ENCODE peak calls at places on chromosomes 1 and 21, in eight cellular contexts. N, F, D, H, A, Q, Z and M are unnamed samples.

GRCh38 chr1:199452627-199453026 is 574.9 kb upstream of the NR5A2 start:
- DNase-seq in H (no peak), D (no peak), F (no peak), A (no peak), Z (no peak), N (no peak), Q (no peak), M (no peak)

GRCh38 chr1:67791686-67792475 is 41.4 kb downstream of the GNG12 start:
- DNase-seq in F (peak), Q (no peak), Z (no peak), H (no peak), D (no peak), N (no peak), A (no peak), M (no peak)

GRCh38 chr1:84598846-84599741 is 24.9 kb upstream of the CTBS start:
- DNase-seq in A (no peak), H (no peak), N (peak), Q (no peak), F (peak), Z (peak), D (no peak), M (no peak)

GRCh38 chr1:71047635-71048607 is at the start of gene PTGER3:
- DNase-seq in Q (peak), H (peak), D (no peak), F (peak), Z (no peak), N (no peak), A (peak), M (no peak)

GRCh38 chr1:197526736-197527371 is 248.4 kb downstream of the DENND1B start:
- DNase-seq in D (no peak), F (peak), A (peak), H (peak), Z (no peak), N (peak), Q (peak), M (no peak)

GRCh38 chr1:10178602-10179407 is 31.6 kb upstream of the KIF1B start:
- DNase-seq in Q (no peak), Z (no peak), D (peak), H (no peak), F (no peak), A (no peak), N (no peak), M (no peak)

GRCh38 chr21:45541221-45542039 is 810 bp downstream of the SLC19A1 start:
- DNase-seq in D (no peak), F (peak), A (peak), H (peak), Z (no peak), Q (no peak), N (peak), M (no peak)

GRCh38 chr1:44208216-44208615 is 5.1 kb upstream of the DMAP1 start:
- DNase-seq in D (no peak), Z (no peak), H (no peak), F (no peak), N (no peak), Q (no peak), A (no peak), M (no peak)

GRCh38 chr1:93420400-93420799 is 27.5 kb upstream of the FNBP1L start:
- DNase-seq in F (no peak), Z (no peak), H (no peak), N (no peak), Q (no peak), A (no peak), D (no peak), M (no peak)

GRCh38 chr21:44971672-44971995 is 31.8 kb downstream of the SLX9 start:
- DNase-seq in A (no peak), Z (no peak), H (no peak), F (no peak), D (no peak), N (no peak), Q (no peak), M (no peak)

DNA sequence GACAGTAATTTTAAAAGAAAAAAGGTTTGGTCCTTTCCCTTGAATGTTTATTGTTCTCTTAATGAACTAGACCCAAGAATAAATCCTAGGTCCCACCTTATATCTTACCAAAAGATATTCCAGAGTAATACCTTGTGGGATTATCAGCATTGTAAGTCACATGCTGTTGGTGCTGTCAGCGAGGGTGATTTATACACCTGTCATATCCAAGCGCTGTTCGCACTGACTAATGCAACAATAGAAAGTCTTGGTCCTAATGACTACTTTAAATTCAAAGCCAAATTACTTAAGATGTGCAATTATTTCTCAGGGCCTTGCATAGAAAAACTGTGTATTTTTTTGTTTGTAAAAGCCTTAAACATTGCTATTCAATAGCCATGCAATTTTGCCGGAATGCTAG is 6.9 kb downstream of the GPR88 start:
- DNase-seq in Q (no peak), Z (no peak), N (no peak), H (no peak), F (no peak), D (no peak), A (no peak), M (no peak)
- TF ChIP-seq POLR2AphosphoS5 in Q (no peak), Z (no peak), N (no peak), H (no peak), F (no peak), D (no peak), A (no peak), M (no peak)

GRCh38 chr1:64093941-64094340 is 109.5 kb upstream of the UBE2U start:
- DNase-seq in D (no peak), H (no peak), Q (no peak), F (no peak), A (no peak), N (no peak), Z (no peak), M (no peak)
- H3K27ac ChIP-seq in D (no peak), H (peak), Q (no peak), F (no peak), A (no peak), N (no peak), Z (no peak), M (no peak)

DNA sequence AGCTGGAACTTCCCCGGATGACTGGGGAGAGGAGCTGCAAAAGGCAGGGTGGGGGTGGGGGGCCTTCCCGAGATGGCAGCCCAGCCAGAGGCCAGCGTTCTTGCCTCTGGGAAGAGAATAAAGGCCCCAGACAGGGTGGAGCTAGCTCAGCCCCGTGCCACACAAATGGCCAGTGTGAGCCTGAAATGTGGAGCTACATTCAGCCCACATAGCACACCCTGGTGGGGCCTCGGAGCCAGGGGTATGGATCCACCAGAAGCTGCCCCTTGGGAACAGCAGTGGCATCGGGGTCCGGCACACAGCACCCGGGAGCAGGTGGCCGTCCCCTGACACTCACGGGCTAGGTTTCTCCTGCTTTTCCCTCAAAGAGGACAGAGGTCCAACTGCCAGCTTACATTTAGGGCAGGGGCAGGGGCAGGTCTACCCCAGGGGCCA is 93.9 kb downstream of the PDE9A start:
- DNase-seq in N (no peak), Q (no peak), A (no peak), F (no peak), D (no peak), Z (no peak), H (no peak), M (no peak)
- H3K9ac ChIP-seq in N (no peak), Q (no peak), A (no peak), F (no peak), D (no peak), Z (no peak), H (no peak), M (no peak)

GRCh38 chr1:245800901-245801605 is 646.3 kb downstream of the KIF26B start:
- DNase-seq in N (no peak), F (no peak), A (no peak), H (no peak), Z (no peak), D (no peak), Q (no peak), M (no peak)
- TF ChIP-seq POLR2AphosphoS5 in N (no peak), F (no peak), A (no peak), H (no peak), Z (no peak), D (no peak), Q (no peak), M (no peak)

DNA sequence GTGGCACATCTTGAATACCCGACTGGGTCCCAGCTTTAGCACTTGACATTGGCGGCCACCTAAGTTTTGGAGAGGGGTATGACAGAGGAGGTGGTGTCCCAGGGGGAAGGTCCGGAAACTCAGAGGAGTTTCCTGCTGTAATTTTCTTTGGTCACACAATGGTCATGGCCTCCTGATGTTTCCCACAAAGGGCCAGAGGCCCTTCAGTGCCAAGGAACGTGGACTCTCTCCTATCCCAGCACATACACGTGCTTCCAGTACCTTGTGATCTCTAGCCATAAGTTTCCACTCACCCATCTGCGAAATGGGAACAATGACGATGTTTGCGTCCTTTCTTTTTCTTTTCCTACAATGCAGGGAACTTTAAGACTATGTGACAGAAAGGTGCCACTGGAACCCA is 13.2 kb downstream of the CAPN2 start:
- DNase-seq in Q (no peak), F (no peak), A (no peak), N (no peak), H (no peak), D (no peak), Z (no peak), M (no peak)
- H3K27ac ChIP-seq in Q (no peak), F (peak), A (peak), N (peak), H (peak), D (no peak), Z (peak), M (peak)

GRCh38 chr1:65149391-65149729 is 1.4 kb downstream of the AK4 start:
- DNase-seq in F (peak), Q (no peak), A (no peak), H (no peak), D (no peak), N (no peak), Z (no peak), M (no peak)
- H3K9ac ChIP-seq in F (no peak), Q (peak), A (peak), H (peak), D (no peak), N (peak), Z (peak), M (peak)

GRCh38 chr1:204377800-204378608 is 18.3 kb upstream of the PLEKHA6 start:
- DNase-seq in A (no peak), F (peak), N (no peak), H (peak), Z (no peak), D (no peak), Q (peak), M (no peak)
- TF ChIP-seq POLR2AphosphoS5 in A (no peak), F (peak), N (peak), H (no peak), Z (no peak), D (no peak), Q (peak), M (no peak)

DNA sequence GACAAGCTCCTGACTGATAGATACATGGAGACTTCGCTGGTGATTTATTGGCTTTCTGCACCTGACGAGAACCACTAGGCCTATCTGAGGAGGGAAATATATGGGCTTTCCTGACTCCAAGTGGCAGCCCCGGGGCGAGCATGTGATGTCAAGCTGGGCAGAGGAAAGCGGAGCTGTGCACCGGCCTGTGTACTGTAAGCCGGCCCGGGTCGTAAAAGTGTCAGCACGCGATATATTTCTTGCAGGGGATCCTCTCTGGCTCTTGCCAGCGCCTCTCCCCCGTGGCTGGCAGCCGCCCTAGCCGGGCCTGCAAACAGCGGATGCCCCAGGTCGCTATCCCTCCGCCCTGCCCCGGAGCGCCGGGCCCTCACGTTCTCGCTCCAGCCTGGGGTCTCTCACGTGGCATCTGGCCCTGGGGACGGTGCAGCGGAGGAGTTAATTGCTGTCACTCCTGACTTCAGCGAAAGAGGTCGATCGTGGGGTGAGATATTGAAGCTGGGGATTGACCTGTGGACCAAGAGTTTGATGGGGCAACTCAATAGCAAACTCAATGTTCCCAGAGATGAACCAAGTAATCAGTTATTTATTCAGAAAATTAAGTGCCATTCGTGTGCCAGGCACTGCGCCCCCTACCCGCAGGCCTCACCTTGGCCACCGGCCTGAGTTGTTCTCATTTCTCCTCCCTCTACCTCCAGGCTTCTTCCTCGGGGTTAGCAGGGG is 41.0 kb upstream of the HAO2 start:
- DNase-seq in A (no peak), D (no peak), Q (peak), Z (no peak), H (peak), N (no peak), F (peak), M (no peak)
- H3K27ac ChIP-seq in A (no peak), D (no peak), Q (peak), Z (no peak), H (no peak), N (no peak), F (no peak), M (no peak)